ENCODE peak calls at places on chromosomes 4 and X, in eight cellular contexts. B, R, J, D, V, Q, W and P are unnamed samples.

GRCh38 chr4:79445371-79445781 is 37.3 kb upstream of the GK2 start:
- DNase-seq in B (no peak), R (no peak), J (no peak), V (no peak), D (no peak), W (no peak), Q (no peak), P (no peak)

GRCh38 chrX:29435396-29435795 is 780.0 kb upstream of the MAGEB2 start:
- DNase-seq in J (no peak), D (no peak), V (no peak), B (no peak), W (no peak), R (peak; percentile 37), Q (no peak), P (no peak)

GRCh38 chr4:25182941-25183340 is 22.7 kb upstream of the SEPSECS start:
- DNase-seq in B (no peak), V (no peak), R (no peak), Q (no peak), W (no peak), J (no peak), D (no peak), P (no peak)

GRCh38 chr4:54912155-54912554 is 213.2 kb downstream of the KDR start:
- DNase-seq in D (no peak), V (no peak), J (no peak), B (no peak), R (no peak), Q (no peak), W (no peak), P (no peak)

GRCh38 chrX:70525733-70526132 is 81.1 kb downstream of the DLG3 start:
- DNase-seq in B (no peak), R (no peak), W (no peak), V (no peak), D (no peak), J (no peak), Q (no peak), P (no peak)

GRCh38 chr4:155828628-155829027 is 37.4 kb downstream of the ASIC5 start:
- DNase-seq in J (no peak), D (no peak), V (no peak), W (no peak), R (peak; percentile 40), B (no peak), Q (no peak), P (no peak)

GRCh38 chr4:164204434-164204833 is 549.5 kb upstream of the SMIM31 start:
- DNase-seq in B (no peak), Q (no peak), D (peak; percentile 23), V (no peak), J (no peak), R (peak; percentile 12), W (peak; percentile 57), P (peak; percentile 0)

GRCh38 chrX:48465336-48465933 is 4.6 kb downstream of the SLC38A5 start:
- DNase-seq in R (peak; percentile 96), Q (no peak), B (no peak), D (no peak), W (no peak), V (no peak), J (no peak), P (peak; percentile 86)

GRCh38 chrX:24372021-24372763 is 11.8 kb downstream of the SUPT20HL1 start:
- DNase-seq in B (no peak), D (no peak), W (no peak), R (no peak), J (no peak), Q (no peak), V (no peak), P (no peak)

GRCh38 chr4:70556856-70557255 is 35.2 kb upstream of the AMBN start:
- DNase-seq in J (no peak), Q (no peak), B (no peak), W (no peak), V (no peak), D (no peak), R (peak; percentile 3), P (no peak)

GRCh38 chr4:102007959-102008425 is 217.5 kb downstream of the BANK1 start:
- DNase-seq in R (no peak), J (no peak), D (no peak), Q (no peak), W (no peak), B (no peak), V (no peak), P (no peak)

GRCh38 chrX:16213970-16214369 is 46.7 kb downstream of the MAGEB17 start:
- DNase-seq in J (no peak), B (no peak), R (no peak), W (no peak), D (no peak), Q (no peak), V (no peak), P (no peak)

GRCh38 chrX:118694628-118695027 is 32.8 kb upstream of the IL13RA1 start:
- DNase-seq in D (no peak), W (no peak), Q (no peak), J (no peak), B (no peak), R (no peak), V (no peak), P (no peak)

GRCh38 chrX:154488336-154489075 is 1.9 kb downstream of the SLC10A3 start:
- DNase-seq in J (no peak), B (no peak), R (no peak), Q (no peak), D (no peak), V (peak; percentile 36), W (no peak), P (no peak)

GRCh38 chr4:97942137-97942536 is 201.1 kb downstream of the STPG2 start:
- DNase-seq in V (no peak), B (no peak), D (peak; percentile 2), W (no peak), R (no peak), J (no peak), Q (no peak), P (no peak)

GRCh38 chrX:84187501-84188319 is at the start of gene RPS6KA6:
- DNase-seq in W (peak; percentile 38), D (no peak), B (no peak), V (peak; percentile 43), R (peak; percentile 22), Q (no peak), J (no peak), P (peak; percentile 37)